ENCODE peak calls at places on chromosomes 2 and 18, in seven cellular contexts. Z is right lobe of liver; I is astrocyte; P is CD8-positive, alpha-beta T cell; V is K562; T is PC-3; K is mammary epithelial cell. C is an unnamed sample. For H3K4me1, the result is how much of the 10 kb centered on the place peaks cover.

GRCh38 chr2:212722046-212722445 is 183.4 kb upstream of the ERBB4 start:
- DNase-seq in Z (no peak), I (no peak), P (no peak), V (no peak), T (no peak), K (peak), C (no peak)

GRCh38 chr2:172105715-172106124 is 3.0 kb upstream of the DLX2 start:
- DNase-seq in Z (no peak), I (no peak), P (no peak), V (no peak), T (no peak), K (no peak), C (no peak)

GRCh38 chr2:69992310-69993047 is 31.0 kb upstream of the ASPRV1 start:
- DNase-seq in Z (no peak), I (no peak), P (no peak), V (no peak), T (no peak), K (no peak), C (no peak)

GRCh38 chr18:67218556-67218955 is 298.0 kb downstream of the DSEL start:
- DNase-seq in Z (no peak), I (no peak), P (no peak), V (no peak), T (no peak), K (no peak), C (no peak)

GRCh38 chr2:167596072-167596471 is 651.3 kb downstream of the STK39 start:
- DNase-seq in Z (no peak), I (no peak), P (no peak), V (no peak), T (no peak), K (no peak), C (no peak)

GRCh38 chr2:67500541-67500940 is 103.4 kb downstream of the ETAA1 start:
- DNase-seq in Z (no peak), I (peak), P (no peak), V (no peak), T (no peak), K (no peak), C (no peak)

GRCh38 chr2:168944065-168944464 is 43.0 kb downstream of the G6PC2 start:
- DNase-seq in Z (no peak), I (no peak), P (no peak), V (no peak), T (no peak), K (no peak), C (no peak)

GRCh38 chr2:68722712-68723111 is 11.9 kb upstream of the ARHGAP25 start:
- DNase-seq in Z (no peak), I (no peak), P (no peak), V (peak), T (no peak), K (no peak), C (no peak)

GRCh38 chr2:231614559-231615057 is 21.9 kb downstream of the TEX44 start:
- DNase-seq in Z (no peak), I (no peak), P (no peak), V (no peak), T (no peak), K (no peak), C (no peak)

GRCh38 chr2:207767461-207768167 is 2.1 kb downstream of the FZD5 start:
- DNase-seq in Z (peak), I (no peak), P (no peak), V (no peak), T (peak), K (peak), C (no peak)

GRCh38 chr2:10985260-10985659 is 73.5 kb downstream of the KCNF1 start:
- DNase-seq in Z (no peak), I (no peak), P (no peak), V (no peak), T (no peak), K (peak), C (peak)

GRCh38 chr18:34773961-34774754 is 64.1 kb downstream of the DTNA start:
- DNase-seq in Z (peak), I (peak), P (no peak), V (no peak), T (peak), K (peak), C (peak)

GRCh38 chr2:193980599-193980998 is 1676.4 kb upstream of the SLC39A10 start:
- DNase-seq in Z (no peak), I (no peak), P (no peak), V (no peak), T (no peak), K (no peak), C (no peak)

GRCh38 chr18:71707400-71707799 is 836.7 kb downstream of the CBLN2 start:
- DNase-seq in Z (no peak), I (no peak), P (no peak), V (no peak), T (no peak), K (no peak), C (peak)

GRCh38 chr18:54843302-54843701 is 15.0 kb downstream of the RAB27B start:
- DNase-seq in Z (no peak), I (no peak), P (no peak), V (no peak), T (no peak), K (no peak), C (peak)

GRCh38 chr2:69017080-69017479 is 4.1 kb downstream of the ANTXR1 start:
- DNase-seq in Z (no peak), I (peak), P (no peak), V (no peak), T (peak), K (no peak), C (no peak)

GRCh38 chr2:3483986-3484960 is 35.1 kb downstream of the ADI1 start:
- DNase-seq in Z (no peak), I (no peak), P (no peak), V (no peak), T (no peak), K (no peak), C (no peak)

GRCh38 chr2:121748202-121748601 is 7.2 kb upstream of the TSN start:
- DNase-seq in Z (no peak), I (no peak), P (no peak), V (peak), T (peak), K (peak), C (peak)

GRCh38 chr2:95298471-95299111 is 1.4 kb downstream of the KCNIP3 start:
- DNase-seq in Z (no peak), I (no peak), P (no peak), V (no peak), T (no peak), K (no peak), C (no peak)

GRCh38 chr2:128601298-128602037 is 282.8 kb upstream of the HS6ST1 start:
- DNase-seq in Z (peak), I (no peak), P (no peak), V (no peak), T (no peak), K (no peak), C (no peak)

GRCh38 chr2:201644001-201644400 is 698 bp upstream of the TMEM237 start:
- DNase-seq in Z (no peak), I (peak), P (no peak), V (no peak), T (no peak), K (peak), C (peak)

GRCh38 chr2:152407204-152407721 is 72.3 kb downstream of the FMNL2 start:
- DNase-seq in Z (no peak), I (peak), P (no peak), V (no peak), T (no peak), K (peak), C (no peak)

GRCh38 chr2:74942263-74942662 is 16.2 kb upstream of the POLE4 start:
- DNase-seq in Z (no peak), I (no peak), P (no peak), V (no peak), T (no peak), K (no peak), C (no peak)

GRCh38 chr2:177207101-177207500 is 5.5 kb upstream of the HNRNPA3 start:
- DNase-seq in Z (no peak), I (no peak), P (no peak), V (no peak), T (no peak), K (no peak), C (no peak)

GRCh38 chr2:19120941-19121750 is 237.3 kb downstream of the OSR1 start:
- DNase-seq in Z (no peak), I (peak), P (no peak), V (no peak), T (peak), K (peak), C (peak)

GRCh38 chr2:74982581-74982980 is 24.1 kb downstream of the POLE4 start:
- DNase-seq in Z (no peak), I (no peak), P (no peak), V (no peak), T (peak), K (peak), C (no peak)

GRCh38 chr2:11389551-11390528 is 45.4 kb upstream of the ROCK2 start:
- DNase-seq in Z (peak), I (peak), P (no peak), V (no peak), T (peak), K (peak), C (peak)

GRCh38 chr18:40159141-40160017 is 1795.7 kb upstream of the PIK3C3 start:
- DNase-seq in Z (no peak), I (peak), P (no peak), V (no peak), T (peak), K (peak), C (peak)

GRCh38 chr2:51065276-51065675 is 33.3 kb upstream of the NRXN1 start:
- DNase-seq in Z (no peak), I (peak), P (no peak), V (no peak), T (peak), K (no peak), C (no peak)

GRCh38 chr18:3903341-3903740 is 453.4 kb downstream of the TGIF1 start:
- DNase-seq in Z (no peak), I (peak), P (no peak), V (no peak), T (peak), K (peak), C (peak)

GRCh38 chr2:16081316-16082200 is 141.2 kb downstream of the MYCN start:
- DNase-seq in Z (no peak), I (no peak), P (no peak), V (no peak), T (no peak), K (no peak), C (no peak)

GRCh38 chr2:189515264-189515663 is 65.3 kb downstream of the SLC40A1 start:
- DNase-seq in Z (no peak), I (no peak), P (no peak), V (no peak), T (no peak), K (no peak), C (no peak)

GRCh38 chr2:160574472-160575140 is 81.0 kb upstream of the RBMS1 start:
- DNase-seq in Z (no peak), I (peak), P (no peak), V (no peak), T (peak), K (peak), C (peak)

GRCh38 chr18:23812566-23813440 is 123.5 kb downstream of the LAMA3 start:
- DNase-seq in Z (no peak), I (no peak), P (no peak), V (peak), T (peak), K (peak), C (peak)

GRCh38 chr2:161036926-161037325 is 123.3 kb upstream of the TANK start:
- DNase-seq in Z (no peak), I (no peak), P (no peak), V (no peak), T (no peak), K (no peak), C (no peak)

GRCh38 chr2:8285081-8285480 is 396.8 kb upstream of the ID2 start:
- DNase-seq in Z (no peak), I (no peak), P (no peak), V (no peak), T (no peak), K (no peak), C (no peak)
- TF ChIP-seq CTCF in Z (peak), I (no peak), P (no peak), V (peak), T (peak), K (no peak), C (no peak)

DNA sequence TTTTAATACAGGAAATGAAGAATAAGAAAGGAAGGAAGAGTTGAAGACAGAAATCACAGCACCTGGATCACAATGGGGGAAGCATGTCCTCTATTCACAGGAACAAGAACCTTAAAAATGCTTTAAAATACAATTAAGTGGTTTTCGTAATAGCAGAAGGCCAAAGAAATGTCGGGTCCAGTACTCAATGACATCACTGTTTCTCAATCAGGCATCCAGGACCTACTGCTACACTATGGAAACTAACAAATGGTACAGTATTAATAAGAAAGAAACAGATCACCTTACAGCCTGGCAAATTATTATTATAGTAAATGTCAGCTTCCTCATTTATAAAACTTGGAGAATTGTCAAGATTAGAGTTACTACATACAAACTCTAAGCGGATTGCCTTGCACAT is 15.8 kb downstream of the HNRNPLL start:
- DNase-seq in Z (no peak), I (no peak), P (no peak), V (no peak), T (no peak), K (no peak), C (no peak)
- H3K4me1 ChIP-seq in Z (under half), I (under half), P (under half), V (under half), T (under half), K (under half), C (under half)

GRCh38 chr2:111692311-111692710 is 191.7 kb downstream of the ANAPC1 start:
- DNase-seq in Z (no peak), I (no peak), P (no peak), V (peak), T (no peak), K (no peak), C (no peak)

GRCh38 chr2:111697560-111697959 is 186.4 kb downstream of the ANAPC1 start:
- DNase-seq in Z (no peak), I (no peak), P (no peak), V (no peak), T (no peak), K (no peak), C (no peak)

GRCh38 chr2:111695441-111696007 is 188.5 kb downstream of the ANAPC1 start:
- DNase-seq in Z (no peak), I (no peak), P (no peak), V (no peak), T (no peak), K (no peak), C (no peak)

GRCh38 chr2:111691164-111691895 is 192.7 kb downstream of the ANAPC1 start:
- DNase-seq in Z (no peak), I (peak), P (no peak), V (no peak), T (no peak), K (no peak), C (no peak)

DNA sequence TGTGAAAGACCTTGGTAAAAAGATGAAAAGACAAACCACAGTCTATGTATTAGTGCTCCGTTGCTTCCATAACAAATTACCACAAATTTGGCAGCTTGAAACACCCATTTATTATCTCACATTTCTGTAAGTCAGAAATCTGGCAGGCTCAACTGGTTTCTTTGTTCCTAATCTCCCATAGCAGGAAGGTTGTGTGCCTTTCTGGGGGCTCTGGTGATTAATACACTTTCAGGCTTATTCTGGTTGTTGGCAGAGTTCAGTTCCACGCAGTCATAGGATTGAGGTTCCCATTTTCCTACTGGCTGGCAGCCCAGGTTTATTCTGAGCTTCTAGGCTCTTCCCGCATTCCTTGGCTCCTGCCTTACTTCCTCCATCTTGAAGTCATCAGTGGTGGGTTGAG is 189.3 kb downstream of the ANAPC1 start:
- DNase-seq in Z (no peak), I (peak), P (no peak), V (no peak), T (peak), K (peak), C (no peak)
- H3K27ac ChIP-seq in Z (no peak), I (peak), P (no peak), V (no peak), T (peak), K (no peak), C (no peak)

GRCh38 chr2:108583903-108584520 is 49.7 kb downstream of the LIMS1 start:
- DNase-seq in Z (no peak), I (peak), P (peak), V (peak), T (peak), K (peak), C (peak)
- TF ChIP-seq CTCF in Z (peak), I (peak), P (peak), V (peak), T (peak), K (peak), C (peak)

GRCh38 chr2:47298739-47299138 is 104.2 kb upstream of the MSH2 start:
- DNase-seq in Z (no peak), I (no peak), P (no peak), V (no peak), T (no peak), K (no peak), C (no peak)

GRCh38 chr2:47300609-47301276 is 102.2 kb upstream of the MSH2 start:
- DNase-seq in Z (no peak), I (no peak), P (no peak), V (no peak), T (no peak), K (no peak), C (no peak)

GRCh38 chr2:47300081-47300480 is 102.9 kb upstream of the MSH2 start:
- DNase-seq in Z (no peak), I (no peak), P (no peak), V (no peak), T (no peak), K (no peak), C (no peak)

GRCh38 chr2:47297767-47298401 is 105.1 kb upstream of the MSH2 start:
- DNase-seq in Z (no peak), I (no peak), P (no peak), V (no peak), T (no peak), K (peak), C (no peak)

DNA sequence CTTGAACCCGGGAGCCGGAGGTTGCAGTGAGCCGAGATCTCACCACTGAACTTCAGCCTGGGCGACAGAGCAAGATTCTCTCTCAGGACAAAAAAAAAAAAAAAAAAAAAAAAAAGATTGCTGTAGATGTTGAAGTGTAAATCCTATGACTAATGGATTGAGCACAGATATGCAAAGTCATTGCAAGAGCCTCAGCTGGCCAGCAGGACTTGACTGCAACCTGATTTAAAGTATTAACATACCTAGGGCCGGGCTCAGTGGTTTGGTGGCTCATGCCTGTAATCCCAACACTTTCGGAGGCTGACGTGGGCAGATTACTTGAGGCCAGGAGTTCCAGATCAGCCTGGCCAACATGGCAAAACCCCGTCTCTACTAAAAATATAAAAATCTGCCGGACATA is 103.4 kb upstream of the MSH2 start:
- DNase-seq in Z (no peak), I (peak), P (no peak), V (no peak), T (peak), K (peak), C (no peak)
- H3K4me1 ChIP-seq in Z (under half), I (under half), P (under half), V (under half), T (under half), K (under half), C (under half)

GRCh38 chr2:226680674-226681073 is 118.9 kb downstream of the IRS1 start:
- DNase-seq in Z (no peak), I (no peak), P (no peak), V (no peak), T (no peak), K (no peak), C (no peak)
- H3K27ac ChIP-seq in Z (no peak), I (no peak), P (no peak), V (no peak), T (no peak), K (no peak), C (no peak)

DNA sequence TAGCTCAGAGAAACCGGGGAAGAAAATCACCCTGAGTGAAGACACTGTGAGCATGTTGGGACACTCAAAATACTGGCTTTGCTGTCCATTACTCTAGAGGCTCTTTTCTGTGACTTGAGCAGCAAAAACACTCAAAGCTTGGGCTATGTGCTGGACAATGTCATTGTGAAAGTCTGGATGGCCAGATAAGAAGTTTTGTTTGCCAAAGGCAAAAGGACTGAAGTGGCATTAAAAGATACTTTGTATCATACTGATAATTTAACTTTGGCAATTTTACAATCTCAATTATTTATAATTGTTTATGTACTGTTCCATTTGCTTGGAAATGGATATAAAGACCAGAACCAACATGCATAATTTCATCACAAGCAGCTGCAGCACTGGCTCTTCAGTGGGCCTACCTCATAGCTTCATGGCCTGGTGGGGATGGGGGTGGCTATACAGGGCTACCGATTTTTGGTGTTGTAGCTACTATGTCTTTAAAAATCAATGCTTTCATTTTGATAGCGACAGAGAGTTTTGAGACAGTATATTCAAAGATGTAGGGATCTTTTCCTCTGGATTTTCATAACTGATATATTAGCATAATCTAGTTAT is 51.1 kb downstream of the RBKS start:
- DNase-seq in Z (no peak), I (no peak), P (no peak), V (no peak), T (no peak), K (no peak), C (no peak)
- TF ChIP-seq CTCF in Z (no peak), I (no peak), P (no peak), V (no peak), T (no peak), K (no peak), C (no peak)